ENCODE peak calls at places on chromosomes 5 and 9, in seven cellular contexts. W is neural progenitor cell, A is mammary epithelial cell, N is GM23338, Y is HCT116, O is astrocyte, M is A673. F is an unnamed sample.

GRCh38 chr5:33631786-33632185 is 191.0 kb downstream of the TARS1 start:
- DNase-seq in W (no peak), A (peak; percentile 51), N (no peak), Y (no peak), O (peak; percentile 51), M (no peak), F (no peak)

GRCh38 chr5:138438724-138439536 is at the start of gene REEP2:
- DNase-seq in W (peak; percentile 96), A (peak; percentile 43), N (peak; percentile 82), Y (no peak), O (peak; percentile 27), M (peak; percentile 79), F (no peak)

GRCh38 chr9:99778829-99779228 is 42.9 kb upstream of the NR4A3 start:
- DNase-seq in W (no peak), A (no peak), N (no peak), Y (no peak), O (no peak), M (no peak), F (no peak)

GRCh38 chr5:110401881-110402280 is 324.6 kb downstream of the TMEM232 start:
- DNase-seq in W (no peak), A (peak; percentile 20), N (no peak), Y (no peak), O (peak; percentile 38), M (peak; percentile 35), F (no peak)

GRCh38 chr5:94159144-94159543 is 417.7 kb upstream of the POU5F2 start:
- DNase-seq in W (no peak), A (no peak), N (peak; percentile 38), Y (no peak), O (no peak), M (peak; percentile 9), F (no peak)

GRCh38 chr5:174222891-174223290 is 177.4 kb downstream of the NSG2 start:
- DNase-seq in W (no peak), A (no peak), N (peak; percentile 21), Y (no peak), O (no peak), M (no peak), F (no peak)

GRCh38 chr5:32163785-32164184 is 10.3 kb downstream of the GOLPH3 start:
- DNase-seq in W (no peak), A (no peak), N (no peak), Y (no peak), O (no peak), M (no peak), F (no peak)

GRCh38 chr9:127883959-127884358 is 6.5 kb upstream of the AK1 start:
- DNase-seq in W (no peak), A (no peak), N (no peak), Y (no peak), O (no peak), M (peak; percentile 49), F (no peak)

GRCh38 chr5:180111273-180111695 is 39.7 kb upstream of the RNF130 start:
- DNase-seq in W (no peak), A (no peak), N (no peak), Y (no peak), O (no peak), M (no peak), F (no peak)

GRCh38 chr5:58887721-58888409 is 305.0 kb downstream of the RAB3C start:
- DNase-seq in W (no peak), A (no peak), N (no peak), Y (no peak), O (no peak), M (no peak), F (no peak)

GRCh38 chr5:103962023-103962422 is 399.4 kb upstream of the NUDT12 start:
- DNase-seq in W (no peak), A (peak; percentile 22), N (no peak), Y (no peak), O (no peak), M (no peak), F (no peak)

GRCh38 chr5:31232273-31232888 is 38.9 kb downstream of the CDH6 start:
- DNase-seq in W (peak; percentile 79), A (peak; percentile 24), N (peak; percentile 89), Y (peak; percentile 7), O (peak; percentile 44), M (peak; percentile 84), F (no peak)

GRCh38 chr9:121866927-121867326 is 215.5 kb downstream of the DAB2IP start:
- DNase-seq in W (no peak), A (no peak), N (no peak), Y (no peak), O (no peak), M (no peak), F (no peak)

GRCh38 chr9:109010676-109011655 is 2.3 kb downstream of the CTNNAL1 start:
- DNase-seq in W (no peak), A (peak; percentile 80), N (no peak), Y (peak; percentile 57), O (peak; percentile 76), M (peak; percentile 54), F (no peak)

GRCh38 chr5:3597727-3598082 is 2.1 kb downstream of the IRX1 start:
- DNase-seq in W (no peak), A (peak; percentile 41), N (no peak), Y (no peak), O (peak; percentile 45), M (no peak), F (no peak)
- TF ChIP-seq EZH2 in W (no peak), A (no peak), N (peak; percentile 59), Y (no peak), O (no peak), M (no peak), F (no peak)

DNA sequence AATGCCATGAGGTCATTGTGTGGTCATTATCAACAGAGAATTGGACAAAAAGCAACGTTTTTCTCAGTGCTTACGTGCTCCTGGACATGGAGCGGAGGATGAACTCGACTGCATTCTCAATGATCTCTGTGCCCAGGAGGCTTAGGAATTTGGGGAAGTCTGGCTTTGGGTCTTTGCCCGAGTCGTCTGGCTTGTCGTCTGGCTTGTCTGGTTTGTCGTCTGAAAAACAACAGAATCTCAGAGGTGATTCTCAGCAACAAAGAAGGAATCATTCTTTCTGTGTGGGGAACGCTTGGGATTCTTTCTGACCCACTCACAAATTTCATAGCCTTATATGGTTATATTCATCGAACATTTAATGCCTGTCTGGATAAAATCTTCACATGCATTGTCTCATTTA is 4.8 kb downstream of the C5orf46 start:
- DNase-seq in W (no peak), A (no peak), N (peak; percentile 31), Y (no peak), O (peak; percentile 92), M (no peak), F (no peak)
- H3K27ac ChIP-seq in W (no peak overlapping the region), A (no peak overlapping the region), N (no peak overlapping the region), Y (no peak overlapping the region), O (peak overlapping the region; percentile 93), M (no peak overlapping the region), F (no peak overlapping the region)

DNA sequence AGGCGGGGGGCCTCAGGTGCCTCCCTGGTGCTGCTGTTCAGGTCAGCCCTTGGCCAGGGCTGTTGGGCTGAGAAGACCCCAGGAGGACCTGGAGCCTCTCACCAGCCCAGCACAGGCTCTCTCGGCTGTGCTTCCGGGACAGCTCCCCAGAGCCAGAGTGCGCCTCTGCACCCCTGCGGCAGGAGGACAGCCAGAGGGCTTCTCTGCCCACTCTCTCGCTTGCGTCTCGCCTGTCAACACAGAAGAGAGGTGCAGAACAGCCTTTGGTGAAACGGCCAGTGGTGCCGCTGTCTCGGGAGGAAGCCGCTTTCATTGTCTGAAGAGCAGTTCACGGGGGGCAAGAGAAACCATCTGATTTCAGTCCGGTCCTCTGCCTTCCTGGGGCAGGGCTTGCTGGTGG is 3.8 kb upstream of the NACC2 start:
- DNase-seq in W (no peak), A (no peak), N (no peak), Y (no peak), O (no peak), M (no peak), F (no peak)
- TF ChIP-seq EZH2 in W (no peak), A (no peak), N (no peak), Y (no peak), O (no peak), M (no peak), F (no peak)

DNA sequence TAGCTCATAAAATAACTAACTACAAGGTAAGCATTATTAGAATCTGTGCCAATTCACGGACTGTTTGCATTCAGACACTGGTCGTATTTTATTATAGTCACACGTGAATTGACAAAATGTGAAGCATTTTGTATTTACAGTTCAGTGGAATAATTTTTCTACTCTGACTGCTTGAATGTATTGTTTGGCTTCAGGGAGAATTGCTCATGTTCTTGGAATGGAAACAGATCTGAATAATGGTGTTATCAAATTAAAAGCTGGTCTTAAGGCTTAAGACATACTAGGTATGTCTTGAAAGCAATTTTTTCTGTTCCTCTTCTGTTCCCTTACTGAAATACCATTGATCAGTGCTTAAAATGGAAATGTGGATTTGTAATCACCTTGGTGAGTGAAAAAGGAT is 543.7 kb upstream of the TLE4 start:
- DNase-seq in W (no peak), A (peak; percentile 47), N (no peak), Y (no peak), O (peak; percentile 76), M (no peak), F (peak; percentile 26)
- H3K27ac ChIP-seq in W (no peak overlapping the region), A (peak overlapping the region; percentile 48), N (no peak overlapping the region), Y (no peak overlapping the region), O (peak overlapping the region; percentile 10), M (no peak overlapping the region), F (peak overlapping the region; percentile 53)

DNA sequence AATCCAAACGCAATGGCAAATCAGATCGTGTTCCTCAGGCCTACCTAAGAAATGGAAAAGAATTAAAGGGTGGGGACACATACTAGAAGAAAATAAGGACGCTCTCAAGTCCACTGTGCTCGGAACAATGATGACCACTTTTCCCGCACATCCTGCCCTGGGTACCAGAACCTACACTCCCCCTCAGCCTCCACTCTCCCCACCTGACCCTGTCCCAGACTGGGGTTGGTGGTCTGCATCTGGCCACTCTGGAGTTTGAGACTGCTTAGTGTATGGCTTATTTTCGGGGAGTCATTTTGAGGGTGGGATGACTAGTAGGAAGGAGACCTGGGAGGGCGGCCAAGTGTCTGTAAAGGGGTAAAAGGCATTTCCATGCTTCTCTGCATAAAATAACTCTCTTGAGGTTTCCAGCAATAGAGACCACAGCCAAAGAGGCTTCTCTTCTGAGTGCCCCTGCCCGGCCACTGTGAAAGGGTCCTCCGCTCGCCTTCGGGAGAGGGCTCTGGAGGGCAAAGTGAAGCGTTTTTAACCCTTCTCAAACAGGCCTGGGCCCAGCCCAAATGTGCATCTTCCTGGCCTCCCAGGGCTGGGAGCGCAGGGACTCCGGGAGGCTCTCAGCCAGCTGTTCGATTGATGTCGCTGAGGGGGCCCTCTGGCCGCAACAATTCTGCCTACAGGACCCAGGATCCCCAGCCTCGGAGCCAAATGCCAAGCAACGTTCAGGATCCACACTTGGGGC is 4.6 kb upstream of the OTP start:
- DNase-seq in W (peak; percentile 78), A (no peak), N (peak; percentile 66), Y (no peak), O (no peak), M (no peak), F (no peak)
- TF ChIP-seq EZH2 in W (no peak), A (peak; percentile 82), N (peak; percentile 82), Y (no peak), O (no peak), M (no peak), F (peak; percentile 55)

GRCh38 chr5:129398279-129398678 is 61.8 kb upstream of the ADAMTS19 start:
- DNase-seq in W (no peak), A (no peak), N (peak; percentile 81), Y (no peak), O (no peak), M (no peak), F (no peak)
- H3K27ac ChIP-seq in W (no peak overlapping the region), A (no peak overlapping the region), N (peak overlapping the region; percentile 41), Y (no peak overlapping the region), O (no peak overlapping the region), M (no peak overlapping the region), F (no peak overlapping the region)